ENCODE peak calls at places on chromosomes 1 and 21, in ten cellular contexts. Q is endodermal cell, B is SK-N-SH, G is uterus, M is A549, I is choroid plexus epithelial cell, H is mammary epithelial cell, E is stomach, Z is HCT116, J is body of pancreas. R is an unnamed sample.
A peak's percentile ranks its signal among the peaks of the same experiment; 100 is the strongest.

GRCh38 chr21:41715649-41716321 is 51.1 kb downstream of the RIPK4 start:
- DNase-seq in Q (peak; percentile 72), B (no peak), G (no peak), M (peak; percentile 72), I (no peak), H (peak; percentile 98), E (no peak), Z (no peak), J (peak; percentile 62), R (no peak)

GRCh38 chr1:160407819-160408801 is 7.7 kb downstream of the VANGL2 start:
- DNase-seq in Q (peak; percentile 73), B (peak; percentile 49), G (no peak), M (no peak), I (no peak), H (peak; percentile 79), E (no peak), Z (peak; percentile 29), J (no peak), R (no peak)

GRCh38 chr1:178504286-178504685 is 7.5 kb upstream of the CLEC20A start:
- DNase-seq in Q (peak; percentile 34), B (no peak), G (no peak), M (no peak), I (no peak), H (no peak), E (no peak), Z (no peak), J (no peak), R (no peak)

GRCh38 chr1:172914517-172915144 is 136.1 kb downstream of the TNFSF18 start:
- DNase-seq in Q (no peak), B (no peak), G (no peak), M (no peak), I (peak; percentile 84), H (no peak), E (no peak), Z (no peak), J (no peak), R (peak; percentile 95)

GRCh38 chr1:174998569-174999215 is 1.1 kb upstream of the CACYBP start:
- DNase-seq in Q (peak; percentile 63), B (peak; percentile 48), G (peak; percentile 43), M (peak; percentile 77), I (peak; percentile 74), H (peak; percentile 59), E (peak; percentile 40), Z (peak; percentile 68), J (peak; percentile 64), R (no peak)

GRCh38 chr1:59077739-59078503 is 219.0 kb upstream of the FGGY start:
- DNase-seq in Q (peak; percentile 86), B (peak; percentile 27), G (no peak), M (no peak), I (no peak), H (no peak), E (no peak), Z (no peak), J (no peak), R (no peak)

GRCh38 chr1:93448292-93448982 is 519 bp downstream of the FNBP1L start:
- DNase-seq in Q (peak; percentile 88), B (peak; percentile 89), G (peak; percentile 60), M (peak; percentile 38), I (no peak), H (peak; percentile 37), E (peak; percentile 56), Z (no peak), J (peak; percentile 67), R (no peak)

GRCh38 chr1:42743302-42744029 is 3.4 kb upstream of the CLDN19 start:
- DNase-seq in Q (no peak), B (peak; percentile 78), G (no peak), M (no peak), I (no peak), H (peak; percentile 82), E (no peak), Z (no peak), J (no peak), R (no peak)

GRCh38 chr1:154607748-154608521 is at the start of gene ADAR:
- DNase-seq in Q (peak; percentile 88), B (peak; percentile 87), G (peak; percentile 96), M (peak; percentile 70), I (peak; percentile 99), H (peak; percentile 96), E (peak; percentile 92), Z (peak; percentile 91), J (peak; percentile 92), R (peak; percentile 85)

GRCh38 chr1:154611150-154611865 is 3.3 kb upstream of the ADAR start:
- DNase-seq in Q (no peak), B (no peak), G (no peak), M (no peak), I (no peak), H (no peak), E (no peak), Z (no peak), J (no peak), R (no peak)

GRCh38 chr1:154607084-154607747 is 770 bp downstream of the ADAR start:
- DNase-seq in Q (no peak), B (peak; percentile 34), G (peak; percentile 42), M (no peak), I (peak; percentile 59), H (peak; percentile 43), E (no peak), Z (no peak), J (no peak), R (no peak)

GRCh38 chr1:154608522-154609294 is 722 bp upstream of the ADAR start:
- DNase-seq in Q (peak; percentile 92), B (peak; percentile 77), G (no peak), M (peak; percentile 22), I (peak; percentile 69), H (peak; percentile 42), E (peak; percentile 33), Z (no peak), J (peak; percentile 50), R (no peak)

DNA sequence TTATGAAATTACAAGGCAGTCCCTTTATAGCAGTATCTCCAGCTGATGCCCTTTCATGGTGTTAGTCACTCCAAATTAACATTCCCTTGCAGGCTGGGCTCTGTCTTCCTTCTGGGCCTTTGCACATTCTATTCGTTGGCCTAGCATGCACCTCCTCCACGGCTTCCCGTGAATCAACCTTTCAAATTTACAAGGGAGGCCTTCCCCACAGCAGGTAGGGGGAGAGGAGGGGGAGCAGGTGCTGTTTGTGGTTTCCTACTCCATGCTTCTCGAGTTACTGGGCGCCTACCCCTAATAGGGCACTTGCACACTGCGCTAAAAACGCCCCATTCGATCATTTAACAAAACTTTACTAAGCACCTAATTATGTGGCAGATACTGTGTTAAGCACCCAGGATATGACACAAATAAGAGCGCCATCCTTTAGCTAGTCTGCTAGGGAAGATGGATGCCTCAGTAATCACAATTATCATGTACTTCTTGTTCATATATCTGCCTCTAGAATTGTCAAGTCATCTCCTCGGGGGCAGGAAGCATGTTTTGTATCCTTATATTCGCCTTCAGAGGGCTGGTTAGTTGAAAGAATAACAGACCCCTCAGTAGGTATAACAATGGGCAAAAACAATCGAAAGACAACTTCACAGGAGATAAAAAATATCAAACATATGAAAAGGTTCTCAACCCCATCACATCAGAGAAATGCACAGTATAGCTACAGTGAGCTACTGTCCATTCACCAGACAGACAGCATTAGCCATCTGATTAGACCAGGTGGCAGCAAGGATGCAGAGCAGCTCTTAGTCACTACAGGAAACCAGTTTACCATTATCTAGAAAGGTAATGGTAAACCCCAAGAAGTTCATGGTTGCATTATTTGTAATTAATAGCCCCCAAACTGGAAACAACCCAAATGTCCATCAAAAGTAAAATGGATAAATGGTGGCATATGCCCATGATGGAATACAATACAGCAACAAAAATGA is 1.7 kb upstream of the ADAR start:
- DNase-seq in Q (peak; percentile 85), B (no peak), G (no peak), M (no peak), I (no peak), H (peak; percentile 37), E (no peak), Z (peak; percentile 34), J (no peak), R (no peak)
- H3K4me3 ChIP-seq in Q (no peak overlapping the region), B (no peak overlapping the region), G (no peak overlapping the region), M (no peak overlapping the region), I (no peak overlapping the region), H (no peak overlapping the region), E (no peak overlapping the region), Z (peak overlapping the region; percentile 88), J (no peak overlapping the region), R (no peak overlapping the region)

GRCh38 chr1:165635823-165636222 is 4.8 kb downstream of the MGST3 start:
- DNase-seq in Q (no peak), B (no peak), G (no peak), M (no peak), I (no peak), H (no peak), E (no peak), Z (no peak), J (no peak), R (no peak)

GRCh38 chr1:165634154-165634921 is 3.3 kb downstream of the MGST3 start:
- DNase-seq in Q (no peak), B (no peak), G (no peak), M (no peak), I (no peak), H (no peak), E (no peak), Z (no peak), J (no peak), R (no peak)

GRCh38 chr1:165635329-165635728 is 4.3 kb downstream of the MGST3 start:
- DNase-seq in Q (no peak), B (no peak), G (no peak), M (no peak), I (peak; percentile 57), H (no peak), E (no peak), Z (no peak), J (no peak), R (no peak)

GRCh38 chr1:165639821-165640623 is 9.0 kb downstream of the MGST3 start:
- DNase-seq in Q (no peak), B (no peak), G (no peak), M (no peak), I (no peak), H (no peak), E (no peak), Z (no peak), J (no peak), R (no peak)

DNA sequence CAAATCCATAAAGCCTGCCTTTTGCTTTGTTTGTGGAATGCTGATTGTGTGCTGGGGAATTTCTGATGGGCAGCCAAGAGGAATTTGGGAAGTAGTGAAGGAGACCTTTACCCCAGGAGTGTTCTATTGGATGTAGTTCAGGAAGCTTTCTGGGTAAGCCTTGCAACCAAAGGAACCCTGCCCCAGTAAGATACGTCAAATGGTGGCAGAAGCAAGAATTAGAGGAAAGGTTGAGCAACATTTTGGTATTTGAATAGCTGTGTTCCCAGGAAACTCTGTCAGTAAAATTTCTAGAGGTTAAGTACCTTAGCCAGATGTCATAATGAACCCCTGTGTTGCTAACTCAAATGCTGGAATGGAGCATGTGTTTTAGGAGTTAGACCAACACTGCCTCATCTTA is 6.4 kb downstream of the MGST3 start:
- DNase-seq in Q (no peak), B (no peak), G (no peak), M (no peak), I (peak; percentile 92), H (no peak), E (no peak), Z (no peak), J (no peak), R (no peak)
- H3K4me3 ChIP-seq in Q (no peak overlapping the region), B (no peak overlapping the region), G (no peak overlapping the region), M (no peak overlapping the region), I (no peak overlapping the region), H (no peak overlapping the region), E (no peak overlapping the region), Z (no peak overlapping the region), J (no peak overlapping the region), R (no peak overlapping the region)

GRCh38 chr1:2416403-2416802 is 4.0 kb upstream of the PEX10 start:
- DNase-seq in Q (no peak), B (no peak), G (no peak), M (no peak), I (no peak), H (no peak), E (peak; percentile 38), Z (no peak), J (no peak), R (no peak)

GRCh38 chr1:2415801-2416208 is 3.4 kb upstream of the PEX10 start:
- DNase-seq in Q (no peak), B (no peak), G (no peak), M (no peak), I (no peak), H (no peak), E (peak; percentile 54), Z (no peak), J (no peak), R (no peak)

GRCh38 chr1:2413495-2414296 is 1.3 kb upstream of the PEX10 start:
- DNase-seq in Q (peak; percentile 72), B (no peak), G (no peak), M (peak; percentile 53), I (no peak), H (no peak), E (no peak), Z (no peak), J (no peak), R (no peak)

GRCh38 chr1:2414297-2414958 is 2.1 kb upstream of the PEX10 start:
- DNase-seq in Q (peak; percentile 91), B (peak; percentile 91), G (peak; percentile 73), M (peak; percentile 67), I (peak; percentile 59), H (no peak), E (peak; percentile 79), Z (no peak), J (peak; percentile 79), R (no peak)

GRCh38 chr1:2415337-2415736 is 3.0 kb upstream of the PEX10 start:
- DNase-seq in Q (no peak), B (no peak), G (no peak), M (no peak), I (no peak), H (no peak), E (no peak), Z (no peak), J (no peak), R (no peak)
- H3K4me3 ChIP-seq in Q (no peak overlapping the region), B (no peak overlapping the region), G (no peak overlapping the region), M (no peak overlapping the region), I (no peak overlapping the region), H (no peak overlapping the region), E (peak overlapping the region; percentile 35), Z (no peak overlapping the region), J (no peak overlapping the region), R (no peak overlapping the region)

GRCh38 chr21:14602418-14602987 is 56.4 kb upstream of the SAMSN1 start:
- DNase-seq in Q (no peak), B (no peak), G (no peak), M (no peak), I (peak; percentile 43), H (no peak), E (no peak), Z (no peak), J (no peak), R (no peak)
- H3K4me3 ChIP-seq in Q (no peak overlapping the region), B (peak overlapping the region; percentile 17), G (no peak overlapping the region), M (no peak overlapping the region), I (no peak overlapping the region), H (no peak overlapping the region), E (peak overlapping the region; percentile 5), Z (no peak overlapping the region), J (no peak overlapping the region), R (no peak overlapping the region)

R was measured in HFF-Myc.